ENCODE peak calls at places on chromosome 17, in five cellular contexts. C is HepG2, J is H1, E is GM12878, I is NT2/D1. L is an unnamed sample.
A peak's percentile ranks its signal among the peaks of the same experiment; 100 is the strongest.

GRCh38 chr17:1298616-1299015 is 19.2 kb downstream of the TRARG1 start:
- DNase-seq in C (no peak), J (peak; percentile 33), E (no peak), I (no peak), L (no peak)

GRCh38 chr17:57995076-57995956 is 7.3 kb upstream of the VEZF1 start:
- DNase-seq in C (peak; percentile 87), J (no peak), E (no peak), I (no peak), L (peak; percentile 66)

GRCh38 chr17:73784015-73784603 is 139.9 kb upstream of the SDK2 start:
- DNase-seq in C (no peak), J (no peak), E (no peak), I (no peak), L (no peak)

GRCh38 chr17:42518755-42519545 is 17.1 kb upstream of the NAGLU start:
- DNase-seq in C (peak; percentile 63), J (no peak), E (no peak), I (no peak), L (no peak)

GRCh38 chr17:37025241-37025640 is 76.5 kb downstream of the AATF start:
- DNase-seq in C (no peak), J (no peak), E (no peak), I (no peak), L (no peak)

GRCh38 chr17:41456206-41456605 is 11.0 kb downstream of the KRT32 start:
- DNase-seq in C (peak; percentile 17), J (no peak), E (no peak), I (peak; percentile 2), L (no peak)

GRCh38 chr17:8918811-8919210 is 46.7 kb downstream of the PIK3R5 start:
- DNase-seq in C (no peak), J (no peak), E (no peak), I (no peak), L (no peak)

GRCh38 chr17:35521150-35521549 is 16.3 kb downstream of the SLFN12L start:
- DNase-seq in C (no peak), J (no peak), E (no peak), I (no peak), L (no peak)

GRCh38 chr17:76789235-76789788 is 51.4 kb downstream of the MFSD11 start:
- DNase-seq in C (no peak), J (no peak), E (no peak), I (no peak), L (no peak)

GRCh38 chr17:57086069-57086930 is 1.3 kb downstream of the AKAP1 start:
- DNase-seq in C (peak; percentile 88), J (no peak), E (no peak), I (no peak), L (peak; percentile 43)

GRCh38 chr17:47709594-47709993 is 15.6 kb downstream of the TBKBP1 start:
- DNase-seq in C (no peak), J (no peak), E (no peak), I (no peak), L (no peak)

GRCh38 chr17:35486920-35487727 is 38.6 kb upstream of the SLFN13 start:
- DNase-seq in C (no peak), J (no peak), E (peak; percentile 23), I (no peak), L (no peak)

GRCh38 chr17:48770954-48771353 is 42.4 kb upstream of the HOXB13 start:
- DNase-seq in C (no peak), J (no peak), E (peak; percentile 21), I (no peak), L (no peak)

GRCh38 chr17:79678091-79678731 is 52.5 kb upstream of the ENPP7 start:
- DNase-seq in C (no peak), J (no peak), E (no peak), I (no peak), L (no peak)

GRCh38 chr17:36844601-36845000 is 92.7 kb upstream of the LHX1 start:
- DNase-seq in C (no peak), J (no peak), E (no peak), I (no peak), L (no peak)

GRCh38 chr17:58172369-58173071 is 5.7 kb downstream of the OR4D2 start:
- DNase-seq in C (peak; percentile 62), J (no peak), E (peak; percentile 3), I (no peak), L (peak; percentile 64)

GRCh38 chr17:39547713-39548478 is 59.8 kb downstream of the NEUROD2 start:
- DNase-seq in C (peak; percentile 50), J (no peak), E (peak; percentile 31), I (peak; percentile 32), L (peak; percentile 70)

DNA sequence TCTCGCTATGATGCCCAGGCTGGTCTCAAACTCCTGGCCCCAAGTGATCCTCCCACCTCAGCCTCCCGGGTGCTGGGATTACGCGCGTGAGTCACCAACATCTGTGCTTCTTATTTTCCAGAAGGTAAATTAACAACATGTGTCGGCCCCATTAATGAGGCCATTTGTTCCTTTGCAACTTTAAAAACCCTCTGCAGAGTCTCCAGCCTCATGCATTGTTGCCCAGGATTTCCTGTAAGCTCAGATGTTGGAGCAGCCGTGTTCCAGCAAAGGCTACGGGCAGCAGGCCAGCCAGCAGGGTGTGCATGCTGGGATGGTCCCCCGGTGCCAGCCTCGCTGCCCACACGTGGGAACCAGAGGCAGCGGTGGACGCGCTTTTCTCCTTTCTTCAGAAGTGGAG is 19.1 kb upstream of the HEXD start:
- DNase-seq in C (no peak), J (no peak), E (no peak), I (no peak), L (no peak)
- TF ChIP-seq SUZ12 in C (no peak), J (no peak), E (no peak), I (no peak), L (no peak)

GRCh38 chr17:64096037-64096436 is 33.9 kb downstream of the ERN1 start:
- DNase-seq in C (no peak), J (no peak), E (no peak), I (no peak), L (no peak)
- TF ChIP-seq SUZ12 in C (no peak), J (no peak), E (no peak), I (no peak), L (no peak)

GRCh38 chr17:30505868-30506417 is 28.7 kb downstream of the GOSR1 start:
- DNase-seq in C (no peak), J (no peak), E (no peak), I (no peak), L (no peak)

GRCh38 chr17:30503558-30503957 is 26.4 kb downstream of the GOSR1 start:
- DNase-seq in C (no peak), J (no peak), E (no peak), I (no peak), L (no peak)

GRCh38 chr17:30506423-30506822 is 29.2 kb downstream of the GOSR1 start:
- DNase-seq in C (no peak), J (no peak), E (no peak), I (no peak), L (no peak)
- TF ChIP-seq SUZ12 in C (no peak), J (no peak), E (no peak), I (no peak), L (no peak)

GRCh38 chr17:62819511-62820221 is 11.6 kb upstream of the MARCHF10 start:
- DNase-seq in C (peak; percentile 78), J (no peak), E (no peak), I (peak; percentile 58), L (peak; percentile 34)
- TF ChIP-seq SUZ12 in C (no peak), J (no peak), E (no peak), I (no peak), L (no peak)

GRCh38 chr17:67819722-67820121 is 5.6 kb upstream of the BPTF start:
- DNase-seq in C (no peak), J (no peak), E (no peak), I (no peak), L (no peak)

GRCh38 chr17:67813803-67814180 is 11.5 kb upstream of the BPTF start:
- DNase-seq in C (no peak), J (no peak), E (no peak), I (no peak), L (no peak)

GRCh38 chr17:67821871-67822367 is 3.4 kb upstream of the BPTF start:
- DNase-seq in C (no peak), J (no peak), E (no peak), I (no peak), L (no peak)

DNA sequence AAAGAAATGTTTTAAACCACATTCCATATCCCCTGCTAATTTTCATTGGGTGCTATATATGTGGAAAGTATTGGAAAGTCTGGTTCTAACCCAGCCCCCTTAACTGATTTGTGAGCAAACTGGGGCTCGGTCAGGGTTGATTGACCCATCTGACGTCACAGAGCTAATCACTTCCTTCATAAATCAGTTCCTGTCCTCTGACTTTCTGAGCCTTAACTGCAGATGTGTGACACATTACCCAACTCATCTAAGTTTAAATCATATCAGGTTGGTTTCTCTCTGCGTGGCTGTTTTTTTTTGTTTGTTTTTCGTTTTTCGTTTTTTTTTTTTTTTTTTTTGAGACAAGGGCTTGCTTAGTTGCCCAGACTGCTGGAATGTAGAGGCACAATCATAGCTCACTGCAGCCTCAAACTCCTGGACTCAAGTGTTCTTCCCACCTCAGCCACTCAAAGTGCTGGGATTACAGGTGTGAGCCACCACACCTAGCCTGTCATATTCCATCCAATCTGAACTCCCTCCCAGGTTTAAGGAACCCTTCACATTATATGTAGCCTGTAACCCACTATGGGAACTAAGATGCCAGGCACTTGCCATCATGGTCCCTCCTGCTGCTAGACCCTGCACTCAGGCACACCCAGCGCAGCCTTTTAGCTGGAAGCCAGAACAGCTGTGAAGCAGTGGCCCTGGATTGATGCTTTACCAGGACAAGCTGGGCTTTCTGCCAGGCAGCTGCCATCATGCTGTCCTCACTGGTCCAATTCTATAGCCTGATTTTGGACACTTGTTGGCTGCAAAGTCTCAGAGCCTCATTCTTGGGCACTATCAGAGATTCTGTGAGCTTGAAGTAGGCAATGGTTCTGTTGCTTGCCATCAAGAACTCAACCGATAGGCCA is 6.9 kb upstream of the BPTF start:
- DNase-seq in C (no peak), J (no peak), E (peak; percentile 88), I (no peak), L (no peak)
- TF ChIP-seq SUZ12 in C (no peak), J (no peak), E (no peak), I (no peak), L (no peak)

GRCh38 chr17:46013502-46014165 is 14.6 kb downstream of the STH start:
- DNase-seq in C (peak; percentile 82), J (no peak), E (no peak), I (no peak), L (no peak)
- TF ChIP-seq SUZ12 in C (no peak), J (no peak), E (no peak), I (no peak), L (no peak)

GRCh38 chr17:144936-145670 is 7.7 kb downstream of the SCGB1C2 start:
- DNase-seq in C (no peak), J (no peak), E (no peak), I (no peak), L (no peak)
- TF ChIP-seq SUZ12 in C (no peak), J (no peak), E (no peak), I (no peak), L (no peak)

GRCh38 chr17:67546578-67547527 is 169.8 kb downstream of the PITPNC1 start:
- DNase-seq in C (no peak), J (no peak), E (no peak), I (no peak), L (no peak)
- TF ChIP-seq SUZ12 in C (no peak), J (no peak), E (no peak), I (no peak), L (no peak)

L was measured in HEK293T.